ENCODE peak calls at places on chromosomes 12 and 14, in five cellular contexts. F is mesenchymal stem cell, V is neuronal stem cell, C is IMR-90, K is mesendoderm. J is an unnamed sample.

GRCh38 chr12:113899042-113899843 is 66.9 kb downstream of the RBM19 start:
- DNase-seq in F (no peak), V (no peak), C (no peak), K (no peak), J (no peak)

GRCh38 chr12:131600160-131600532 is 110.7 kb upstream of the SFSWAP start:
- DNase-seq in F (no peak), V (no peak), C (no peak), K (no peak), J (no peak)

GRCh38 chr14:61430066-61430757 is 108.8 kb downstream of the PRKCH start:
- DNase-seq in F (no peak), V (no peak), C (no peak), K (no peak), J (no peak)

GRCh38 chr12:13273097-13273496 is 76.6 kb downstream of the EMP1 start:
- DNase-seq in F (no peak), V (no peak), C (no peak), K (no peak), J (no peak)

GRCh38 chr14:105331575-105332351 is 17.2 kb downstream of the PACS2 start:
- DNase-seq in F (no peak), V (no peak), C (no peak), K (no peak), J (no peak)

GRCh38 chr12:25130741-25131188 is 64.2 kb downstream of the DNAI7 start:
- DNase-seq in F (peak), V (peak), C (peak), K (peak), J (no peak)

GRCh38 chr14:37251778-37252177 is 54.0 kb downstream of the MIPOL1 start:
- DNase-seq in F (no peak), V (no peak), C (no peak), K (no peak), J (no peak)

GRCh38 chr12:84198294-84198946 is 714.2 kb downstream of the SLC6A15 start:
- DNase-seq in F (no peak), V (no peak), C (no peak), K (no peak), J (no peak)

GRCh38 chr12:124094188-124094587 is 121.2 kb downstream of the ZNF664 start:
- DNase-seq in F (no peak), V (no peak), C (no peak), K (no peak), J (no peak)

DNA sequence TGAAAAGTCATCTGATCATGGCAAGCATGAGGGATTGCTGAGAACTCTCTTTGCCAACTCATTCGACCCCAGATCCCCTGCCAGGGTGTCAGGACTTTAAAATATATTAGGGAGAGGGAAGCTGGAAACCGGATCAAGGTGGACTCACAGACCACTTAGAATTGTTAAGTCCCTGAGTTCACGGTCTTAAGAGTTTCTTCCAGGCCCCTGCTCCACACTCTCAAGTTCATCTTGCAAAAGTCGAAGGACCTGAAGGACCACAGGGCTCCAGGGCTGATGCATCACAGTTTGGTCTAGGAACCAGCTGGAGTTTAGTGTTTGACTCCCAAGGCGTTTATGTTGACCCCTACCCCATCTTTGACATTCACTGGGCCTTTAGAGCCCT is 499 bp upstream of the RASSF9 start:
- DNase-seq in F (peak), V (no peak), C (no peak), K (peak), J (no peak)
- H3K18ac ChIP-seq in F (no peak), V (no peak), C (no peak), K (peak), J (no peak)

GRCh38 chr14:91395998-91396660 is 21.5 kb downstream of the CCDC88C start:
- DNase-seq in F (no peak), V (no peak), C (no peak), K (no peak), J (no peak)

GRCh38 chr14:91398707-91399106 is 18.9 kb downstream of the CCDC88C start:
- DNase-seq in F (no peak), V (no peak), C (no peak), K (no peak), J (no peak)

GRCh38 chr14:91395466-91395865 is 22.2 kb downstream of the CCDC88C start:
- DNase-seq in F (no peak), V (no peak), C (no peak), K (no peak), J (no peak)

GRCh38 chr14:91398192-91398591 is 19.4 kb downstream of the CCDC88C start:
- DNase-seq in F (no peak), V (no peak), C (no peak), K (no peak), J (no peak)

GRCh38 chr14:91396959-91397815 is 20.4 kb downstream of the CCDC88C start:
- DNase-seq in F (no peak), V (no peak), C (no peak), K (no peak), J (no peak)
- H3K18ac ChIP-seq in F (no peak), V (peak), C (no peak), K (peak), J (no peak)

DNA sequence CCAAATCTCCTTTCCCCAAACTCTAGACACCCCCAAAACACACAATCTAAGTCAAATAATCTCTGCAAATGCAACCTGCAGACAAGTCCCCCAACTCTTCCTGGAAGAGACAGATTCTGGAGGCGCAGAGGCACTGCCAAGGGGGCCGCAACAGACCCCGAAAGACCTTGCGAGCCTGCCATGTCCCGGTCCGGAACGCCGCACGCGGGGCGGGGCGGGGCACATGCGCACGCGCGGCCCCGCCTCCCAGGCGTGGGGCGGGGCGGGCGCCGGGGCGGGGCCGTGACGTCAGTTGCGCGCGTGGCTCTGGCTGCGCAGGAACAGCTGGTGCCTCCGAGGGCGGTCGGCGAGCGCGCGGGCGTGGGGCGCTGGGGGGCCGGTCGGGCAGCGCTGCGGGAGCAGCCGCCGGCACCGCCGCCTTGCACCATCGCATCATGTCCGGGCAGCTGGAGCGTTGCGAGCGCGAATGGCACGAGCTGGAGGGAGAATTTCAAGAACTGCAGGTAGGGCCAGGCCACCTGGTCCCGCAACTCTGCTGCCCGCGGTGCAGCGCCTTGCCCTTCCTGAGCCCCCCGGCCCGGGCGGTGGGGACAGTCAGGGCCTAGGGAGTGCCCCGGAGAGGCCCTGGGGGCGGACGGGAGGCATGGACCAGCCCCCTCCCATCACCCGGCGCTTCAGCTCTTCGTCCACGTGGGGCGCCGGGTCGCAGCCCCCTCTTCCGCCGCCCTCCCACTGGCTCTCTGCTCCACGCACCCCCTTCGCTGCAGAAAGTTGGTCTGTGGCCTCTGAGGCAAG is at the start of gene TMEM120B:
- DNase-seq in F (peak), V (peak), C (peak), K (peak), J (peak)
- H3K18ac ChIP-seq in F (peak), V (peak), C (peak), K (peak), J (peak)

DNA sequence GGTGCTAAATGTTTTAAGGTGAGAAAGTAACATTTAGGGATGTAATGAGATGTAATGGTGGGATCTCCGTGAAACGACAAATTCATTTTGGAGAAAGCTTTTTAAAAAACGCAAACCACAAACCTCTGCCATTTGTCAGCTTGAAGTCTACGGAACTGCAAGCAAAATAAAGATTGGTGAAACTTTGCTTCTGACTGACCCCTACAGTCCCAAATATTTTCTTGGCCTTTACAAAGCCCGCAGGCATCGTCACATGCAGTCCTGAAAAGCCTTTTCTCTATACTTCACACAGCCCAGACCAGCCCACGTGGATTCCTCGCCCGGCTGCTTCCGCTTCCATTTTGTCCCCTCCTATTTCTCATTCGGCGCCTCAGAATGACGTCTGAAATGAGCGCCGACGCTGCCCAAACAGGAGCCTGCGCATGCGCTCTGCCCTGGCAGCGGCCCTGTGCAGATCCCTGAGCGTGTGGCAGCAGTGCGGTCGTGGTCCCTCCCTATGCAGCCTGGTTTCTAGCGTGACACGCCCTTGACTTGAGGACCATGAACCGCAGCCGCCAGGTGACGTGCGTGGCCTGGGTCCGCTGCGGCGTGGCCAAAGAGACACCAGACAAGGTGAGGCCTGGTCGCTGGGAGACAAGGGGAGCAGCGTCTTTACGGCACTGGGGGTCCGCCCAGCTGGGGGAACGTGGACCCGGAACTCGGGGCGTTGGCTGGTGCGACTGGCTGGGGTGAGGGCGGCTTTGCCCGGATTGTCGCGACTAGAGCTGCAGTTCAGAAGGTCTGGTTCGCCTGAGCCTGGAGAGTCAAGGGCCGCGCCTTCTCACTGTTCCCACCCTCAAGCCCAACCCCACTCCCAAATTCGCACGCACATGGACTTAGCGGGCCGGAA is at the start of gene PWP1:
- DNase-seq in F (peak), V (peak), C (peak), K (peak), J (peak)
- H3K18ac ChIP-seq in F (peak), V (peak), C (peak), K (no peak), J (peak)

GRCh38 chr14:98944989-98945388 is 327.0 kb downstream of the BCL11B start:
- DNase-seq in F (no peak), V (no peak), C (no peak), K (no peak), J (no peak)

GRCh38 chr14:98947911-98948595 is 323.9 kb downstream of the BCL11B start:
- DNase-seq in F (no peak), V (no peak), C (no peak), K (no peak), J (no peak)

GRCh38 chr14:98949031-98949430 is 323.0 kb downstream of the BCL11B start:
- DNase-seq in F (no peak), V (no peak), C (no peak), K (no peak), J (no peak)

GRCh38 chr14:98945611-98946570 is 326.1 kb downstream of the BCL11B start:
- DNase-seq in F (no peak), V (no peak), C (no peak), K (no peak), J (no peak)

DNA sequence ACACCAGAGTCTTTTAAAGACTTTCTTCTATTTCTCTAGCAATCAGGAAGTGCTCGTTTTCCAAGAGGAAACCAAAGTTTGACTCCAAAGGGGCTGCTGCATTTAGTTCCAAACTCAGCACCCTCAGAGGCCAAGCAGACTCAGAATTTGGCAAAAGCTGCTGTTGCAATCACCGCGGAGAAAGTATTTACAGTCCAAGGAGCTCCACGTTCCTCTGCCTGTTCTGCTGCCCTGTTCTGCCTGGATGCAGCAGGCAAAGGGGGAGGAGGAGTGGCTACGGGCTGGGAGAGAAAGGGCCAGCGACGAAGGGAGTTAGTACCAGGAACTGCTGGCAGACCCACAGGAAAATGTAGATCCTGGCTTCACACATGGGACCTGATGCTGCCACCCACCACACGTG is 325.0 kb downstream of the BCL11B start:
- DNase-seq in F (no peak), V (no peak), C (no peak), K (peak), J (no peak)
- H3K18ac ChIP-seq in F (no peak), V (no peak), C (no peak), K (no peak), J (no peak)

GRCh38 chr12:121212875-121213274 is 2.9 kb downstream of the P2RX4 start:
- DNase-seq in F (no peak), V (no peak), C (no peak), K (no peak), J (no peak)

GRCh38 chr12:121214171-121214777 is 4.3 kb downstream of the P2RX4 start:
- DNase-seq in F (peak), V (no peak), C (peak), K (no peak), J (peak)

GRCh38 chr12:121209221-121209620 is 708 bp upstream of the P2RX4 start:
- DNase-seq in F (no peak), V (no peak), C (no peak), K (no peak), J (no peak)

GRCh38 chr12:121205491-121205890 is 4.4 kb upstream of the P2RX4 start:
- DNase-seq in F (no peak), V (no peak), C (no peak), K (no peak), J (peak)

GRCh38 chr12:121209629-121210572 is at the start of gene P2RX4:
- DNase-seq in F (peak), V (peak), C (peak), K (peak), J (peak)
- H3K18ac ChIP-seq in F (peak), V (peak), C (peak), K (peak), J (peak)

DNA sequence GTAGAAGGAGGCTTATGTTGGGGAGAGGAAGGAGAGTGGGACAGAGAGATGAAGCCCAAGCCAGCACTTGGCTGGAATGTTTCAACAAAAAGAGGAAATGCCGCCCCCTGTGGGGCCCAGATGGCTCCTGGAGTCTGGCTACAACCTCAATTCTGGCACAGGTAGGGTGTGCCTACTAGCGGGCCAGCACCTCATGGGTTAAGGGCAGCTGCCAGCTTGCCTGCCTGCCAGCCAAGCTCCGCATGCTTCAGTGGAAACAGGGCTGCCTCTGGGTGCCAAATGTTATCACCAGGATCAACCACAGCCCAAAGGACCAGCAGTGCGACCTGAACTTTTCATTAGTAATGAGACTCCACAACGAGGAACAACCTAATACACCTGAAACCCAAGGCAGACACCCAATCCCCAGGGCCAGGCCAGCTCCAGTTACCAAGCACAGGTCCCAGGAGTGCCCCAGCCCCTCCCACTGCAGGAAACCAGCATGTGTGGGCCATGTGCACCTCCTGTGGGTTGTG is 11.3 kb downstream of the RAB15 start:
- DNase-seq in F (no peak), V (no peak), C (no peak), K (peak), J (no peak)
- H3K18ac ChIP-seq in F (no peak), V (peak), C (no peak), K (no peak), J (no peak)

GRCh38 chr12:6960291-6961277 is 9.4 kb downstream of the PTPN6 start:
- DNase-seq in F (no peak), V (no peak), C (peak), K (peak), J (peak)
- H3K18ac ChIP-seq in F (no peak), V (peak), C (no peak), K (no peak), J (no peak)

DNA sequence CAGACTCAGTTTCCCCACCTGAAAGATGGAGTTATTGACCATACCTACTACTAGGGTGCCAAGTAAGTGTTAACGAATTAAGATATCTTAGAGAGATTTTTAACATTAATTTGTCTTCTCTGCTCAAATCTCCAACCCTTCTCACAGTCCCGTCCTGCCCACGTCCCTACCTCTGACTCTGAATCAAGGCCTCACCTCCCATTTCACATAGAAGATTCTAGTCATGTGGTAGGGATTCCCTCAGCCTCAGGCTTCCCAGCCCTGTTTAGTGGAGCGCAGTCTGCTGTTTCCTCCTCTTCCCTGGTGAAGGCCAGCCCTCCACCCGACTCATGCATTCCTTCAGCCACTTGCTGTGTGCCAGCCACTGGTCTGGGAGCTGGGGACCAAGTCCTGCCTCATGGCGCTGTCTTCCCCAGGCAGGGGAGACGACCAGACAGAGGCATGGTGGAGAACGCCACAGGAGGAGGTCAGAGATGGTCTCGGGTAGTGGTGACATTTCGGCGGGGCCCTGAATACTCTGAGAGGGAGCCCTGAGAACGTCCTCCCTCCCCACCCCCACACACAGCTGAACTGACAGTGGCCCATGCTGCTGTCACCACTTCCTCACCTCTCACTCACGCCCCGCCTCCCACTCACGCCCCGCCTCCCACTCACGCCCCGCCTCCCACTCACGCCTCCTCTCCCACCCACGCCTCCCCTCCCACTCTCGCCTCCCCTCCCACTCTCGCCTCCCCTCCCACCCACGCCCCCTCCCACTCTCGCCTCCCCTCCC is 38.8 kb downstream of the TMEM63C start:
- DNase-seq in F (no peak), V (no peak), C (no peak), K (peak), J (no peak)
- H3K18ac ChIP-seq in F (no peak), V (peak), C (no peak), K (no peak), J (no peak)

J was measured in trophoblast cell.